ENCODE peak calls at places on chromosomes 5 and 9, in seven cellular contexts. F, R, L, K, O, U and W are unnamed samples.

GRCh38 chr9:93116049-93116961 is 17.7 kb downstream of the NINJ1 start:
- DNase-seq in F (no peak), L (no peak), U (peak; percentile 56), K (no peak), O (no peak), R (peak; percentile 72), W (peak; percentile 90)

GRCh38 chr9:5449521-5450359 is 602 bp upstream of the CD274 start:
- DNase-seq in U (peak; percentile 43), F (no peak), K (no peak), L (no peak), R (no peak), O (no peak), W (no peak)

GRCh38 chr5:1965860-1966396 is 83.2 kb upstream of the IRX4 start:
- DNase-seq in U (no peak), O (no peak), L (no peak), F (no peak), K (no peak), R (no peak), W (no peak)

GRCh38 chr9:119963258-119963797 is 594.1 kb upstream of the BRINP1 start:
- DNase-seq in L (peak; percentile 94), K (peak; percentile 85), F (peak; percentile 27), R (peak; percentile 78), O (peak; percentile 24), U (no peak), W (peak; percentile 74)

GRCh38 chr5:91436241-91436640 is 53.1 kb upstream of the ARRDC3 start:
- DNase-seq in U (peak; percentile 84), K (no peak), L (no peak), O (no peak), R (no peak), F (no peak), W (no peak)

GRCh38 chr5:6872441-6873160 is 159.4 kb downstream of the TENT4A start:
- DNase-seq in R (no peak), F (no peak), O (no peak), K (no peak), U (peak; percentile 10), L (no peak), W (no peak)

GRCh38 chr5:107401470-107402085 is 269.2 kb downstream of the EFNA5 start:
- DNase-seq in L (no peak), O (no peak), U (no peak), F (no peak), R (no peak), K (peak; percentile 56), W (no peak)

GRCh38 chr5:171205375-171205774 is 103.7 kb upstream of the TLX3 start:
- DNase-seq in O (peak; percentile 17), L (peak; percentile 27), F (no peak), R (no peak), K (no peak), U (no peak), W (no peak)

GRCh38 chr5:63262191-63262981 is 683.8 kb downstream of the LRRC70 start:
- DNase-seq in O (no peak), U (no peak), F (no peak), R (peak; percentile 44), L (peak; percentile 44), K (no peak), W (peak; percentile 89)

GRCh38 chr9:127862075-127863011 is 7.9 kb upstream of the ENG start:
- DNase-seq in U (no peak), L (no peak), O (no peak), K (no peak), F (no peak), R (no peak), W (peak; percentile 54)

GRCh38 chr9:134377976-134378375 is 51.7 kb downstream of the RXRA start:
- DNase-seq in L (no peak), F (no peak), U (peak; percentile 36), R (no peak), K (no peak), O (no peak), W (no peak)

GRCh38 chr9:88991066-88992030 is at the start of gene S1PR3:
- DNase-seq in F (no peak), K (peak; percentile 82), U (peak; percentile 37), R (no peak), O (peak; percentile 72), L (peak; percentile 79), W (peak; percentile 63)

GRCh38 chr9:37987467-37987981 is 81.5 kb downstream of the SHB start:
- DNase-seq in K (no peak), U (no peak), R (no peak), F (no peak), L (no peak), O (no peak), W (no peak)

GRCh38 chr5:23257656-23258055 is 249.8 kb upstream of the PRDM9 start:
- DNase-seq in R (no peak), F (no peak), U (no peak), K (no peak), O (no peak), L (no peak), W (no peak)

GRCh38 chr9:91077624-91078023 is 276.0 kb downstream of the SYK start:
- DNase-seq in L (peak; percentile 46), K (no peak), R (no peak), O (no peak), F (no peak), U (peak; percentile 74), W (no peak)

GRCh38 chr9:119370816-119371215 is 1.6 kb upstream of the BRINP1 start:
- DNase-seq in U (peak; percentile 50), O (peak; percentile 73), R (peak; percentile 1), L (peak; percentile 81), K (peak; percentile 77), F (no peak), W (peak; percentile 25)

GRCh38 chr5:107594253-107595045 is 76.3 kb downstream of the EFNA5 start:
- DNase-seq in R (no peak), F (no peak), U (no peak), O (no peak), K (no peak), L (no peak), W (no peak)

GRCh38 chr9:76137941-76138340 is 247.5 kb downstream of the PCSK5 start:
- DNase-seq in K (no peak), U (no peak), L (no peak), O (no peak), R (peak; percentile 48), F (no peak), W (peak; percentile 37)

GRCh38 chr5:173315495-173316352 is 12.5 kb downstream of the STC2 start:
- DNase-seq in O (no peak), K (no peak), F (no peak), R (peak; percentile 91), L (peak; percentile 78), U (peak; percentile 93), W (peak; percentile 95)

GRCh38 chr5:133873936-133874585 is 94.4 kb downstream of the C5orf15 start:
- DNase-seq in L (no peak), R (peak; percentile 29), F (no peak), O (no peak), K (no peak), U (no peak), W (peak; percentile 22)

DNA sequence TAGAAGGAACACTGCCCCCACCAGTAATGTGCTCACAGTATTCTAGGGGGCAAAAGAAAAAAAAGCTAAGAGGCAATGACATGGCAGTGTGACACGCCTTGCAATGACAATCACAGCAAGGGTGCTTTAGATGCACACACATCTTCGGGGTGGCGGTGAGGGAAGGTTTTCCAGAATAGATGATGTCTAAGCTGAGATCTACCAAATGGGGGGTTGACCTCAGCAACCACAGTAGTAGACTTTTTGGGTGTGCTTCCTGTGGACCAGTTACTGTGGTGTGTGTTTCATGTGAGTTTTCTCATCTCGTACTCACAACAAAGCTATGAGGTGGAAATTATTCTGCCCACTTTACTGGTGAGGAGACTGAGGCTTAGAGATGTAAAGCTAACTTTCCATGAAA is 10.2 kb upstream of the IL12B start:
- DNase-seq in U (no peak), F (no peak), R (no peak), O (no peak), K (no peak), L (no peak), W (no peak)
- H3K4me2 ChIP-seq in U (no peak overlapping the region), F (no peak overlapping the region), R (no peak overlapping the region), O (no peak overlapping the region), K (no peak overlapping the region), L (no peak overlapping the region), W (no peak overlapping the region)

DNA sequence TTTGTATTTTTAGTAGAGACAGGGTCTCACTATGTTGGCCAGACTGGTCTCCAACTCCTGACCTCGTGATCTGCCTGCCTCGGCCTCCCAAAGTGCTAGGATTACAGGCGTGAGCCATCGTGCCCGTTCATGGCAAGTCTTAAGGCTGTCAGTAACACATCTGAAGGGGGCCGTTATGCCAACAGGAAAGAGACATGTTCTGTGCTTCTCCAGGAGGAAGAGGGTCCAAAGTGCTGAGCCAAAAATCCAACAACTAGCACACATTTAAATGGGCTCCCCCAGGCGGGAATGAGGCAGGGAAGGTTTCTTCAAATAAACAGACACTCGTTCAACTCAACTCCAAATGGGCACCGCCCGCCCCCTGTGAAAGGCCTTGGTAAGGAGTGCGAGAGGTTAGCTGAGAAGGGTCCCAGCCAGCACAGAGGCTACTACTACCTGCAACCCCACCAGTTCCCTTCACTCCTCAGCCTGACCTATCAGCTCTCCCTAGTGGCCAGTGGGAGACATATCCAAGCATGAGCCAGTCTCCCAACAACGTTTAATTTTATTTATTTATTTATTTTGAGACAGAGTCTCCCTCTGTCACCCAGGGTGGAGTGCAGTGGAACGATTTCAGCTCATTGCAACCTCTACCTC is 84.1 kb upstream of the DMRT1 start:
- DNase-seq in F (peak; percentile 57), L (peak; percentile 86), R (peak; percentile 67), U (peak; percentile 41), O (peak; percentile 18), K (peak; percentile 82), W (peak; percentile 61)
- H3K18ac ChIP-seq in F (no peak overlapping the region), L (no peak overlapping the region), R (no peak overlapping the region), U (no peak overlapping the region), O (no peak overlapping the region), K (no peak overlapping the region), W (no peak overlapping the region)

DNA sequence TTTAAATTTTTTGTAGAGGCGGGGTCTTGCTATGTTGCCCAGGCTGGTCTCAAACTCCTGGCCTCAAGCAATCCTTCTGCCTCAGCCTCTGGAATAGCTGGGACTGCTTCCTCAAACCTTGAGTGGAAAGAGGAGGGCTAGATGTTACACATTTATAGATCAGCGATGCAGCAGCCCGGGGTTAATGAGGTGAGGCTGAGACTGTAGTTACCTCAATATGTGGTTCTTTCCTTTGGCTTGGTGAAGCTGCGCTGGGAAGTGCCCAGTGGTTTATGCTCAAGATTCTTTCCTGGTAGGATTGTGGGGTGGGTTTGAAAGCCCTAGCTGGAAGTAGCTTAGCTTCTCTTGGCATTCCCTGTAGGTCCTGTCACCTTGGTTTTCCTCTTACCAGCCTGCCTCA is 22.5 kb downstream of the ZNF618 start:
- DNase-seq in F (no peak), U (no peak), R (no peak), L (no peak), O (no peak), K (no peak), W (no peak)
- H3K4me1 ChIP-seq in F (no peaks in the 10 kb centered on the region), U (no peaks in the 10 kb centered on the region), R (no peaks in the 10 kb centered on the region), L (no peaks in the 10 kb centered on the region), O (no peaks in the 10 kb centered on the region), K (no peaks in the 10 kb centered on the region), W (peaks cover 4% of the 10 kb centered on the region)

GRCh38 chr5:68194405-68194804 is 21.2 kb upstream of the PIK3R1 start:
- DNase-seq in K (no peak), L (no peak), U (no peak), F (no peak), O (no peak), R (no peak), W (no peak)

GRCh38 chr5:68192679-68193060 is 22.9 kb upstream of the PIK3R1 start:
- DNase-seq in O (no peak), F (no peak), K (no peak), U (no peak), L (no peak), R (no peak), W (no peak)

GRCh38 chr5:68196876-68197275 is 18.7 kb upstream of the PIK3R1 start:
- DNase-seq in L (no peak), U (peak; percentile 26), K (no peak), R (no peak), O (no peak), F (no peak), W (no peak)

GRCh38 chr5:68195137-68195536 is 20.4 kb upstream of the PIK3R1 start:
- DNase-seq in R (no peak), U (no peak), F (no peak), O (no peak), L (no peak), K (no peak), W (no peak)

GRCh38 chr5:68193481-68194036 is 22.0 kb upstream of the PIK3R1 start:
- DNase-seq in L (peak; percentile 77), U (no peak), R (no peak), K (peak; percentile 79), O (no peak), F (no peak), W (no peak)
- H3K4me2 ChIP-seq in L (no peak overlapping the region), U (no peak overlapping the region), R (no peak overlapping the region), K (no peak overlapping the region), O (no peak overlapping the region), F (no peak overlapping the region), W (no peak overlapping the region)